ENCODE peak calls at places on chromosomes 12 and 14, in nine cellular contexts. N is fibroblast of pulmonary artery; S is H9; V is GM12878; T is T-helper 9 cell; G is activated B cell treated with CpG ODN at 0.5 μM for 24 hours; Q is activated T-helper 1 cell treated with anti-CD3 and anti-CD28 coated beads, Interleukin-2, amount 50 U/mL, for 16 hours; U is neural progenitor cell; L is GM06990. H is an unnamed sample.

GRCh38 chr12:65093571-65093970 is 27.5 kb downstream of the WIF1 start:
- DNase-seq in N (no peak), S (no peak), V (no peak), T (no peak), G (no peak), Q (no peak), U (no peak), L (no peak), H (no peak)

GRCh38 chr12:42792265-42792664 is 202.7 kb upstream of the PRICKLE1 start:
- DNase-seq in N (no peak), S (no peak), V (no peak), T (no peak), G (no peak), Q (no peak), U (no peak), L (no peak), H (no peak)

GRCh38 chr12:111396726-111397445 is 8.8 kb upstream of the SH2B3 start:
- DNase-seq in N (peak), S (peak), V (no peak), T (peak), G (peak), Q (peak), U (peak), L (peak), H (no peak)

GRCh38 chr14:64501326-64502171 is 2.1 kb downstream of the ZBTB25 start:
- DNase-seq in N (peak), S (no peak), V (no peak), T (no peak), G (no peak), Q (no peak), U (no peak), L (no peak), H (no peak)

GRCh38 chr12:14260011-14260993 is 105.2 kb upstream of the ATF7IP start:
- DNase-seq in N (peak), S (peak), V (no peak), T (no peak), G (no peak), Q (no peak), U (peak), L (no peak), H (no peak)

GRCh38 chr12:11719678-11720099 is 70.2 kb downstream of the ETV6 start:
- DNase-seq in N (peak), S (peak), V (no peak), T (no peak), G (no peak), Q (no peak), U (no peak), L (no peak), H (no peak)

GRCh38 chr12:55839345-55840140 is 3.2 kb downstream of the MMP19 start:
- DNase-seq in N (no peak), S (no peak), V (no peak), T (no peak), G (no peak), Q (no peak), U (no peak), L (no peak), H (no peak)

GRCh38 chr12:95774311-95775045 is 16.1 kb downstream of the NTN4 start:
- DNase-seq in N (peak), S (no peak), V (no peak), T (no peak), G (no peak), Q (no peak), U (no peak), L (no peak), H (no peak)

GRCh38 chr12:90331262-90331661 is 622.6 kb upstream of the ATP2B1 start:
- DNase-seq in N (peak), S (no peak), V (no peak), T (no peak), G (no peak), Q (no peak), U (no peak), L (no peak), H (no peak)

GRCh38 chr14:23361320-23361719 is 3.7 kb downstream of the EFS start:
- DNase-seq in N (peak), S (no peak), V (no peak), T (no peak), G (no peak), Q (no peak), U (no peak), L (no peak), H (no peak)

GRCh38 chr12:121799842-121800693 is 3.7 kb upstream of the SETD1B start:
- DNase-seq in N (peak), S (peak), V (no peak), T (peak), G (peak), Q (peak), U (peak), L (peak), H (no peak)

GRCh38 chr12:92928431-92928961 is 599 bp downstream of the EEA1 start:
- DNase-seq in N (peak), S (no peak), V (no peak), T (peak), G (peak), Q (peak), U (no peak), L (peak), H (no peak)

GRCh38 chr14:86626530-86626929 is 1096.6 kb downstream of the FLRT2 start:
- DNase-seq in N (peak), S (no peak), V (no peak), T (no peak), G (no peak), Q (no peak), U (no peak), L (no peak), H (no peak)

GRCh38 chr12:46472893-46473633 is 100.5 kb upstream of the SLC38A2 start:
- DNase-seq in N (peak), S (no peak), V (no peak), T (no peak), G (no peak), Q (no peak), U (no peak), L (no peak), H (no peak)

H was measured in GM12864.